ENCODE peak calls at places on chromosomes 7 and 10, in four cellular contexts. M, V, X and D are unnamed samples.

GRCh38 chr7:131190146-131190545 is 137.5 kb upstream of the MKLN1 start:
- DNase-seq in X (peak; percentile 17), M (no peak), V (no peak), D (peak; percentile 75)

GRCh38 chr10:23204773-23205172 is 12.7 kb downstream of the PTF1A start:
- DNase-seq in M (no peak), V (no peak), X (no peak), D (no peak)

GRCh38 chr7:31782411-31782991 is 95.5 kb downstream of the PPP1R17 start:
- DNase-seq in X (peak; percentile 6), V (peak; percentile 57), M (peak; percentile 64), D (peak; percentile 75)

GRCh38 chr7:80910228-80910627 is 8.6 kb downstream of the SEMA3C start:
- DNase-seq in V (no peak), X (no peak), M (no peak), D (no peak)

GRCh38 chr7:13826752-13827151 is 162.7 kb downstream of the ETV1 start:
- DNase-seq in V (no peak), X (no peak), M (no peak), D (no peak)

GRCh38 chr10:44874176-44874575 is 37.0 kb upstream of the TMEM72 start:
- DNase-seq in X (no peak), M (no peak), V (no peak), D (no peak)

GRCh38 chr7:69708857-69709256 is 110.6 kb downstream of the AUTS2 start:
- DNase-seq in X (no peak), V (no peak), M (peak; percentile 2), D (peak; percentile 52)

GRCh38 chr10:74612195-74612594 is 214.2 kb upstream of the KAT6B start:
- DNase-seq in M (no peak), V (no peak), X (no peak), D (no peak)

GRCh38 chr7:1646391-1646790 is 23.7 kb upstream of the ELFN1 start:
- DNase-seq in V (no peak), X (no peak), M (no peak), D (no peak)

GRCh38 chr10:89940076-89940475 is 238.7 kb downstream of the KIF20B start:
- DNase-seq in X (no peak), M (no peak), V (no peak), D (no peak)

GRCh38 chr10:33412261-33413092 is 78.0 kb upstream of the NRP1 start:
- DNase-seq in M (peak; percentile 5), V (peak; percentile 9), X (no peak), D (no peak)

GRCh38 chr7:139660317-139661042 is 117.3 kb downstream of the HIPK2 start:
- DNase-seq in M (no peak), V (no peak), X (no peak), D (no peak)

GRCh38 chr10:71074176-71074755 is 138.1 kb upstream of the UNC5B start:
- DNase-seq in V (no peak), M (no peak), X (no peak), D (no peak)

GRCh38 chr10:9193120-9193519 is 1138.6 kb downstream of the GATA3 start:
- DNase-seq in X (no peak), M (no peak), V (no peak), D (no peak)

GRCh38 chr7:13639416-13639815 is 350.1 kb downstream of the ETV1 start:
- DNase-seq in X (no peak), M (no peak), V (no peak), D (no peak)

GRCh38 chr10:94402204-94403033 is at the start of gene TBC1D12:
- DNase-seq in V (peak; percentile 91), M (peak; percentile 92), X (peak; percentile 39), D (peak; percentile 92)

GRCh38 chr7:52639126-52639525 is 396.3 kb upstream of the POM121L12 start:
- DNase-seq in X (no peak), M (no peak), V (no peak), D (no peak)